ENCODE peak calls at places on chromosomes 13 and 19, in four cellular contexts. One of them, this sample, is unnamed.

GRCh38 chr19:1789282-1790020 is 22.6 kb downstream of the ATP8B3 start:
- DNase-seq in non-pigmented ciliary epithelial cell: no peak
- DNase-seq in AG04449: no peak
- DNase-seq in NCI-H345: no peak
- DNase-seq in this sample: no peak

GRCh38 chr13:25046274-25046984 is 49.5 kb upstream of the PABPC3 start:
- DNase-seq in NCI-H345: peak
- DNase-seq in non-pigmented ciliary epithelial cell: no peak
- DNase-seq in AG04449: no peak
- DNase-seq in this sample: peak

GRCh38 chr19:52942371-52943133 is 19.3 kb upstream of the ZNF888 start:
- DNase-seq in AG04449: no peak
- DNase-seq in non-pigmented ciliary epithelial cell: peak
- DNase-seq in NCI-H345: peak
- DNase-seq in this sample: peak

GRCh38 chr13:27295096-27295495 is 24.5 kb downstream of the RASL11A start:
- DNase-seq in NCI-H345: no peak
- DNase-seq in AG04449: no peak
- DNase-seq in non-pigmented ciliary epithelial cell: no peak
- DNase-seq in this sample: no peak

GRCh38 chr19:47853003-47853402 is 6.0 kb upstream of the TPRX2 start:
- DNase-seq in non-pigmented ciliary epithelial cell: no peak
- DNase-seq in NCI-H345: no peak
- DNase-seq in AG04449: no peak
- DNase-seq in this sample: no peak

GRCh38 chr19:33241530-33242101 is 16.0 kb upstream of the SLC7A10 start:
- DNase-seq in non-pigmented ciliary epithelial cell: no peak
- DNase-seq in AG04449: no peak
- DNase-seq in NCI-H345: peak
- DNase-seq in this sample: peak

GRCh38 chr13:113357529-113357928 is 6.4 kb downstream of the GRTP1 start:
- DNase-seq in non-pigmented ciliary epithelial cell: peak
- DNase-seq in AG04449: peak
- DNase-seq in NCI-H345: no peak
- DNase-seq in this sample: no peak

GRCh38 chr13:43363156-43363918 is 340.0 kb downstream of the DNAJC15 start:
- DNase-seq in NCI-H345: peak
- DNase-seq in AG04449: no peak
- DNase-seq in non-pigmented ciliary epithelial cell: no peak
- DNase-seq in this sample: no peak

GRCh38 chr13:100212904-100213538 is 124.1 kb downstream of the PCCA start:
- DNase-seq in non-pigmented ciliary epithelial cell: no peak
- DNase-seq in AG04449: no peak
- DNase-seq in NCI-H345: no peak
- DNase-seq in this sample: no peak

GRCh38 chr13:99356216-99357089 is 49.3 kb upstream of the GPR183 start:
- DNase-seq in AG04449: no peak
- DNase-seq in NCI-H345: no peak
- DNase-seq in non-pigmented ciliary epithelial cell: peak
- DNase-seq in this sample: no peak

GRCh38 chr19:6577410-6578125 is 13.4 kb downstream of the CD70 start:
- DNase-seq in NCI-H345: no peak
- DNase-seq in AG04449: no peak
- DNase-seq in non-pigmented ciliary epithelial cell: no peak
- DNase-seq in this sample: no peak

This sample was measured in hepatocyte.